ENCODE peak calls at places on chromosomes 7 and 10, in ten cellular contexts. C is GM06990; K is NK-92 treated with Interleukin-12 subunit alpha and Interleukin-12 subunit beta, amount 100 ng/mL, for 24 hours; N is T1000; S is effector memory CD4-positive, alpha-beta T cell; I is T-helper 2 cell; W is AG10803; A is IMR-90; P is AG09319; H is mucosa of gallbladder. Y is an unnamed sample.

GRCh38 chr7:157895520-157896375 is 558.9 kb downstream of the DNAJB6 start:
- DNase-seq in I (no peak), S (no peak), A (no peak), W (no peak), H (no peak), N (no peak), P (no peak), C (no peak), K (no peak), Y (no peak)

GRCh38 chr7:36232971-36233550 is 80.0 kb downstream of the EEPD1 start:
- DNase-seq in A (peak), P (no peak), H (no peak), C (no peak), N (no peak), S (no peak), K (no peak), W (no peak), I (no peak), Y (peak)

GRCh38 chr10:4820804-4821401 is 5.1 kb upstream of the AKR1E2 start:
- DNase-seq in H (no peak), I (no peak), P (no peak), C (no peak), S (no peak), A (no peak), W (no peak), N (no peak), K (no peak), Y (no peak)

GRCh38 chr10:106768204-106768603 is 396.3 kb downstream of the SORCS1 start:
- DNase-seq in I (no peak), W (no peak), H (no peak), K (no peak), N (no peak), S (no peak), A (no peak), C (no peak), P (no peak), Y (no peak)

GRCh38 chr10:28411648-28412047 is 108.8 kb upstream of the MPP7 start:
- DNase-seq in K (no peak), C (peak), W (no peak), P (no peak), I (no peak), N (no peak), S (no peak), A (no peak), H (no peak), Y (no peak)

GRCh38 chr10:19922236-19922963 is 106.2 kb downstream of the PLXDC2 start:
- DNase-seq in N (peak), A (peak), W (peak), K (no peak), H (peak), P (peak), I (no peak), S (no peak), C (no peak), Y (peak)

GRCh38 chr7:148991536-148991935 is 36.8 kb downstream of the PDIA4 start:
- DNase-seq in P (no peak), N (no peak), C (no peak), H (no peak), W (no peak), I (no peak), S (no peak), K (no peak), A (no peak), Y (no peak)

GRCh38 chr10:88113232-88113631 is 249.8 kb downstream of the PTEN start:
- DNase-seq in A (no peak), I (no peak), K (no peak), N (no peak), P (no peak), C (peak), S (no peak), H (no peak), W (peak), Y (no peak)

GRCh38 chr10:97928897-97929296 is 79.3 kb downstream of the GOLGA7B start:
- DNase-seq in H (no peak), W (no peak), P (no peak), C (no peak), I (no peak), S (no peak), N (no peak), A (no peak), K (no peak), Y (no peak)

GRCh38 chr10:43200538-43201390 is 62.5 kb downstream of the CSGALNACT2 start:
- DNase-seq in P (no peak), A (no peak), C (no peak), K (no peak), S (no peak), W (no peak), I (peak), H (peak), N (no peak), Y (no peak)

GRCh38 chr7:119438315-119438714 is 834.7 kb upstream of the KCND2 start:
- DNase-seq in N (no peak), P (no peak), S (no peak), K (no peak), I (no peak), C (no peak), A (no peak), W (no peak), H (no peak), Y (no peak)

GRCh38 chr10:113576853-113577252 is 24.0 kb downstream of the HABP2 start:
- DNase-seq in A (peak), W (peak), C (no peak), S (no peak), K (no peak), N (no peak), P (no peak), H (no peak), I (no peak), Y (no peak)

GRCh38 chr10:63375859-63376258 is 89.9 kb downstream of the JMJD1C start:
- DNase-seq in K (no peak), P (peak), C (no peak), N (no peak), W (peak), A (peak), S (no peak), H (no peak), I (no peak), Y (no peak)

GRCh38 chr7:108358553-108358952 is 97.7 kb downstream of the NRCAM start:
- DNase-seq in K (no peak), W (peak), P (peak), C (no peak), I (no peak), S (no peak), N (peak), H (peak), A (peak), Y (peak)

GRCh38 chr7:31102151-31102972 is 50.3 kb downstream of the ADCYAP1R1 start:
- DNase-seq in C (no peak), N (no peak), A (no peak), K (no peak), W (no peak), H (no peak), I (no peak), S (no peak), P (no peak), Y (no peak)

GRCh38 chr10:108037061-108037460 is 872.6 kb upstream of the SORCS1 start:
- DNase-seq in W (no peak), K (no peak), I (no peak), C (no peak), S (no peak), H (no peak), N (no peak), A (no peak), P (no peak), Y (no peak)

GRCh38 chr7:148561099-148561498 is 29.5 kb upstream of the C7orf33 start:
- DNase-seq in C (no peak), H (no peak), A (no peak), S (no peak), P (no peak), K (no peak), N (no peak), I (no peak), W (no peak), Y (no peak)

GRCh38 chr10:104488046-104488832 is 134.6 kb downstream of the CFAP58 start:
- DNase-seq in N (peak), K (no peak), P (no peak), A (no peak), S (no peak), C (no peak), W (no peak), I (no peak), H (no peak), Y (no peak)

GRCh38 chr7:28389504-28390385 is 22.6 kb upstream of the CREB5 start:
- DNase-seq in P (peak), N (no peak), C (peak), I (no peak), K (no peak), S (no peak), A (peak), H (peak), W (peak), Y (peak)

GRCh38 chr10:3729397-3729796 is 55.6 kb downstream of the KLF6 start:
- DNase-seq in A (peak), C (no peak), W (peak), S (no peak), P (no peak), H (no peak), K (peak), N (no peak), I (no peak), Y (no peak)

GRCh38 chr7:84529480-84530205 is 335.1 kb upstream of the SEMA3A start:
- DNase-seq in W (peak), N (peak), S (no peak), A (peak), H (no peak), P (peak), I (no peak), K (no peak), C (no peak), Y (no peak)

GRCh38 chr7:1842321-1843221 is 172.5 kb downstream of the ELFN1 start:
- DNase-seq in I (peak), C (peak), P (no peak), K (no peak), W (peak), S (no peak), N (no peak), A (peak), H (no peak), Y (no peak)

GRCh38 chr7:1967512-1968396 is 265.0 kb downstream of the MAD1L1 start:
- DNase-seq in C (no peak), P (no peak), W (no peak), K (no peak), H (no peak), A (no peak), S (no peak), I (no peak), N (no peak), Y (no peak)

GRCh38 chr7:142535123-142535779 is 214.0 kb upstream of the PRSS1 start:
- DNase-seq in A (peak), K (peak), P (peak), I (peak), N (peak), H (peak), S (peak), C (no peak), W (peak), Y (peak)

GRCh38 chr10:133474833-133475734 is 21.3 kb downstream of the SCART1 start:
- DNase-seq in N (no peak), P (no peak), C (no peak), H (no peak), S (peak), W (no peak), I (no peak), K (no peak), A (no peak), Y (no peak)

Y was measured in AG04450.